ENCODE peak calls at places on chromosomes 6 and 20, in eight cellular contexts. One of them, this sample, is unnamed.
A peak's percentile ranks its signal among the peaks of the same experiment; 100 is the strongest.

GRCh38 chr6:162898011-162898410 is 170.2 kb downstream of the PACRG start:
- DNase-seq in ovary: no peak
- DNase-seq in GM10248: no peak
- DNase-seq in activated CD8-positive, alpha-beta T cell treated with anti-CD3 and anti-CD28 coated beads for 36 hours: no peak
- DNase-seq in CD4-positive, alpha-beta T cell: no peak
- DNase-seq in lower leg skin: no peak
- DNase-seq in cardiac muscle cell: no peak
- DNase-seq in Peyer's patch: no peak
- DNase-seq in this sample: no peak

GRCh38 chr6:169864148-169865030 is 113.0 kb downstream of the ERMARD start:
- DNase-seq in ovary: no peak
- DNase-seq in GM10248: no peak
- DNase-seq in activated CD8-positive, alpha-beta T cell treated with anti-CD3 and anti-CD28 coated beads for 36 hours: no peak
- DNase-seq in CD4-positive, alpha-beta T cell: no peak
- DNase-seq in lower leg skin: no peak
- DNase-seq in cardiac muscle cell: no peak
- DNase-seq in Peyer's patch: no peak
- DNase-seq in this sample: no peak

GRCh38 chr20:56736285-56736857 is 107.3 kb downstream of the TFAP2C start:
- DNase-seq in ovary: no peak
- DNase-seq in GM10248: no peak
- DNase-seq in activated CD8-positive, alpha-beta T cell treated with anti-CD3 and anti-CD28 coated beads for 36 hours: no peak
- DNase-seq in CD4-positive, alpha-beta T cell: no peak
- DNase-seq in lower leg skin: no peak
- DNase-seq in cardiac muscle cell: no peak
- DNase-seq in Peyer's patch: no peak
- DNase-seq in this sample: no peak

GRCh38 chr6:65627015-65627414 is 80.0 kb downstream of the EYS start:
- DNase-seq in ovary: no peak
- DNase-seq in GM10248: no peak
- DNase-seq in activated CD8-positive, alpha-beta T cell treated with anti-CD3 and anti-CD28 coated beads for 36 hours: no peak
- DNase-seq in CD4-positive, alpha-beta T cell: no peak
- DNase-seq in lower leg skin: no peak
- DNase-seq in cardiac muscle cell: no peak
- DNase-seq in Peyer's patch: no peak
- DNase-seq in this sample: no peak

GRCh38 chr20:48720256-48721020 is 107.4 kb downstream of the PREX1 start:
- DNase-seq in ovary: no peak
- DNase-seq in GM10248: no peak
- DNase-seq in activated CD8-positive, alpha-beta T cell treated with anti-CD3 and anti-CD28 coated beads for 36 hours: no peak
- DNase-seq in CD4-positive, alpha-beta T cell: no peak
- DNase-seq in lower leg skin: no peak
- DNase-seq in cardiac muscle cell: no peak
- DNase-seq in Peyer's patch: no peak
- DNase-seq in this sample: no peak

GRCh38 chr6:44422534-44422933 is 35.0 kb downstream of the CDC5L start:
- DNase-seq in ovary: no peak
- DNase-seq in GM10248: no peak
- DNase-seq in activated CD8-positive, alpha-beta T cell treated with anti-CD3 and anti-CD28 coated beads for 36 hours: no peak
- DNase-seq in CD4-positive, alpha-beta T cell: no peak
- DNase-seq in lower leg skin: no peak
- DNase-seq in cardiac muscle cell: no peak
- DNase-seq in Peyer's patch: no peak
- DNase-seq in this sample: no peak

GRCh38 chr6:159719287-159719686 is 8.0 kb upstream of the WTAP start:
- DNase-seq in ovary: no peak
- DNase-seq in GM10248: no peak
- DNase-seq in activated CD8-positive, alpha-beta T cell treated with anti-CD3 and anti-CD28 coated beads for 36 hours: no peak
- DNase-seq in CD4-positive, alpha-beta T cell: no peak
- DNase-seq in lower leg skin: no peak
- DNase-seq in cardiac muscle cell: no peak
- DNase-seq in Peyer's patch: no peak
- DNase-seq in this sample: no peak

GRCh38 chr6:170051229-170052172 is 239.4 kb downstream of the DLL1 start:
- DNase-seq in ovary: peak; percentile 7
- DNase-seq in GM10248: no peak
- DNase-seq in activated CD8-positive, alpha-beta T cell treated with anti-CD3 and anti-CD28 coated beads for 36 hours: no peak
- DNase-seq in CD4-positive, alpha-beta T cell: no peak
- DNase-seq in lower leg skin: no peak
- DNase-seq in cardiac muscle cell: no peak
- DNase-seq in Peyer's patch: no peak
- DNase-seq in this sample: no peak

GRCh38 chr6:35177586-35177985 is 36.2 kb upstream of the SCUBE3 start:
- DNase-seq in ovary: no peak
- DNase-seq in GM10248: no peak
- DNase-seq in activated CD8-positive, alpha-beta T cell treated with anti-CD3 and anti-CD28 coated beads for 36 hours: no peak
- DNase-seq in CD4-positive, alpha-beta T cell: no peak
- DNase-seq in lower leg skin: no peak
- DNase-seq in cardiac muscle cell: peak; percentile 43
- DNase-seq in Peyer's patch: no peak
- DNase-seq in this sample: no peak

GRCh38 chr20:10408427-10408826 is 25.6 kb downstream of the MKKS start:
- DNase-seq in ovary: no peak
- DNase-seq in GM10248: no peak
- DNase-seq in activated CD8-positive, alpha-beta T cell treated with anti-CD3 and anti-CD28 coated beads for 36 hours: no peak
- DNase-seq in CD4-positive, alpha-beta T cell: no peak
- DNase-seq in lower leg skin: no peak
- DNase-seq in cardiac muscle cell: no peak
- DNase-seq in Peyer's patch: no peak
- DNase-seq in this sample: no peak

GRCh38 chr20:10414982-10415650 is 18.9 kb downstream of the MKKS start:
- DNase-seq in ovary: no peak
- DNase-seq in GM10248: no peak
- DNase-seq in activated CD8-positive, alpha-beta T cell treated with anti-CD3 and anti-CD28 coated beads for 36 hours: no peak
- DNase-seq in CD4-positive, alpha-beta T cell: no peak
- DNase-seq in lower leg skin: no peak
- DNase-seq in cardiac muscle cell: peak; percentile 41
- DNase-seq in Peyer's patch: no peak
- DNase-seq in this sample: no peak

GRCh38 chr20:10411673-10412072 is 22.3 kb downstream of the MKKS start:
- DNase-seq in ovary: no peak
- DNase-seq in GM10248: no peak
- DNase-seq in activated CD8-positive, alpha-beta T cell treated with anti-CD3 and anti-CD28 coated beads for 36 hours: no peak
- DNase-seq in CD4-positive, alpha-beta T cell: no peak
- DNase-seq in lower leg skin: no peak
- DNase-seq in cardiac muscle cell: no peak
- DNase-seq in Peyer's patch: no peak
- DNase-seq in this sample: no peak

DNA sequence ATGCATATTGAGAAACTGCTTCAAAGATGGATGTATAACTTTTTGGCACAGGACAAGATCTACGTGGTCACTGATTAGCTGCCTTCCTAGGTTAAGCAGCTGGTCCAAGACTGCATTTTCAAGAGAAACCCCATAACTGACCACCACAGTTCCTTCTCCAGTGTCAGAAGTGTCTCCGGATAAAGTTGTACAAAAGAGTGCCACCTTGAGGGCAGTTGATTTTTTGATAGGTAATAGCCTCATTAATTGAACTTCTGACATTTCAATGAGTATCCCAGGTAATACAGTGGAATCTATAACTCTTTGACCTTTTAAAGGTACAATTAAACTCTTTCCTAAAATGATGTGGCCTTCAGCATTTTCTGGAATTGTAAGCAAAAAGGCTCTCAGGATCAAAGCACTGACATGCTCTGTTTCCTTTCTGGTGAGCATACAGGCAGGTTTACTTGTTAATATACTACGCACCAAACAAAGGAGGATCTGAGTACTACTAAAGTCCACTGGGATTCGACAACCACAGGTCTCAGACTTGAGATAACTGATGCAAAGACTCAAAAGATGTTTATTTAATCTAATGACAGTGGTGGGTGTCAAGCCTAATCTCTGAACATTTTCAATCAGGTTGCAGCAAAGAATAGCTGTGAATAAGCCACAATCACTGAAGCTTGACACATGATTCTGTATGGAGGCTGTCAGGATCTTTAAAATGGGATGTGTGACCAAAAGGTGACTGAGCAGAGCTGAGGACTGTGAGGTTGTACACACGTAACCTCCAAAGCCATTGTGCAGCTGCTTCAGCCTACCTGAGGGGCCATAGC is 21.2 kb downstream of the MKKS start:
- DNase-seq in ovary: no peak
- DNase-seq in GM10248: no peak
- DNase-seq in activated CD8-positive, alpha-beta T cell treated with anti-CD3 and anti-CD28 coated beads for 36 hours: no peak
- DNase-seq in CD4-positive, alpha-beta T cell: no peak
- DNase-seq in lower leg skin: no peak
- DNase-seq in cardiac muscle cell: peak; percentile 44
- DNase-seq in Peyer's patch: no peak
- DNase-seq in this sample: no peak
- TF ChIP-seq CTCF in ovary: no peak
- TF ChIP-seq CTCF in GM10248: no peak
- TF ChIP-seq CTCF in activated CD8-positive, alpha-beta T cell treated with anti-CD3 and anti-CD28 coated beads for 36 hours: peak; percentile 23
- TF ChIP-seq CTCF in CD4-positive, alpha-beta T cell: no peak
- TF ChIP-seq CTCF in lower leg skin: no peak
- TF ChIP-seq CTCF in cardiac muscle cell: peak; percentile 22
- TF ChIP-seq CTCF in Peyer's patch: no peak
- TF ChIP-seq CTCF in this sample: peak; percentile 14

GRCh38 chr6:121237859-121238258 is 96.4 kb downstream of the TBC1D32 start:
- DNase-seq in ovary: no peak
- DNase-seq in GM10248: no peak
- DNase-seq in activated CD8-positive, alpha-beta T cell treated with anti-CD3 and anti-CD28 coated beads for 36 hours: no peak
- DNase-seq in CD4-positive, alpha-beta T cell: no peak
- DNase-seq in lower leg skin: no peak
- DNase-seq in cardiac muscle cell: no peak
- DNase-seq in Peyer's patch: no peak
- DNase-seq in this sample: no peak

GRCh38 chr6:121242386-121242785 is 91.9 kb downstream of the TBC1D32 start:
- DNase-seq in ovary: no peak
- DNase-seq in GM10248: no peak
- DNase-seq in activated CD8-positive, alpha-beta T cell treated with anti-CD3 and anti-CD28 coated beads for 36 hours: no peak
- DNase-seq in CD4-positive, alpha-beta T cell: no peak
- DNase-seq in lower leg skin: no peak
- DNase-seq in cardiac muscle cell: no peak
- DNase-seq in Peyer's patch: no peak
- DNase-seq in this sample: no peak

GRCh38 chr6:121235386-121235785 is 98.9 kb downstream of the TBC1D32 start:
- DNase-seq in ovary: no peak
- DNase-seq in GM10248: no peak
- DNase-seq in activated CD8-positive, alpha-beta T cell treated with anti-CD3 and anti-CD28 coated beads for 36 hours: no peak
- DNase-seq in CD4-positive, alpha-beta T cell: no peak
- DNase-seq in lower leg skin: no peak
- DNase-seq in cardiac muscle cell: no peak
- DNase-seq in Peyer's patch: no peak
- DNase-seq in this sample: no peak

DNA sequence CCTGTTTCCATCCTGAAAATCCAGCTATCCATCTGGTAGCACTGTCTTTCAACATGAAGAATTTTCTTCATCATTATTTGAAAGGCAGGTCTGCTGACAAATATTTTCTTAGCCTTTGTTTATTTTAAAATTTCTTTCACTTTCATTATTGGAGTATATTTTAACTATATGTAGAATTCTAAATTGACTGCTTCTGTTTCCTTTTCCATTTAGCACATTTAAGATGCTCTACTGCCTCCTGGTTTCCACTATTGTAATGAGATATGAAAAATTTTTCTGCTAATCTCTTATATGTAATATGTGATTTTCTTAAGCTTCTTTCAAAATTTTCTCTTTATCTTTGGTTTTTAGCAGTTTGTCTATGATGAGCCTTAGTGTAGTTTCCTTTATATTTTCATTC is 97.3 kb downstream of the TBC1D32 start:
- DNase-seq in ovary: no peak
- DNase-seq in GM10248: no peak
- DNase-seq in activated CD8-positive, alpha-beta T cell treated with anti-CD3 and anti-CD28 coated beads for 36 hours: no peak
- DNase-seq in CD4-positive, alpha-beta T cell: no peak
- DNase-seq in lower leg skin: no peak
- DNase-seq in cardiac muscle cell: no peak
- DNase-seq in Peyer's patch: no peak
- DNase-seq in this sample: no peak
- TF ChIP-seq CTCF in ovary: no peak
- TF ChIP-seq CTCF in GM10248: no peak
- TF ChIP-seq CTCF in activated CD8-positive, alpha-beta T cell treated with anti-CD3 and anti-CD28 coated beads for 36 hours: no peak
- TF ChIP-seq CTCF in CD4-positive, alpha-beta T cell: no peak
- TF ChIP-seq CTCF in lower leg skin: no peak
- TF ChIP-seq CTCF in cardiac muscle cell: no peak
- TF ChIP-seq CTCF in Peyer's patch: no peak
- TF ChIP-seq CTCF in this sample: no peak

GRCh38 chr6:7939186-7939863 is 28.7 kb upstream of the TXNDC5 start:
- DNase-seq in ovary: no peak
- DNase-seq in GM10248: no peak
- DNase-seq in activated CD8-positive, alpha-beta T cell treated with anti-CD3 and anti-CD28 coated beads for 36 hours: no peak
- DNase-seq in CD4-positive, alpha-beta T cell: no peak
- DNase-seq in lower leg skin: no peak
- DNase-seq in cardiac muscle cell: peak; percentile 30
- DNase-seq in Peyer's patch: no peak
- DNase-seq in this sample: no peak

GRCh38 chr6:7938562-7939185 is 28.1 kb upstream of the TXNDC5 start:
- DNase-seq in ovary: no peak
- DNase-seq in GM10248: no peak
- DNase-seq in activated CD8-positive, alpha-beta T cell treated with anti-CD3 and anti-CD28 coated beads for 36 hours: no peak
- DNase-seq in CD4-positive, alpha-beta T cell: no peak
- DNase-seq in lower leg skin: no peak
- DNase-seq in cardiac muscle cell: no peak
- DNase-seq in Peyer's patch: no peak
- DNase-seq in this sample: no peak

DNA sequence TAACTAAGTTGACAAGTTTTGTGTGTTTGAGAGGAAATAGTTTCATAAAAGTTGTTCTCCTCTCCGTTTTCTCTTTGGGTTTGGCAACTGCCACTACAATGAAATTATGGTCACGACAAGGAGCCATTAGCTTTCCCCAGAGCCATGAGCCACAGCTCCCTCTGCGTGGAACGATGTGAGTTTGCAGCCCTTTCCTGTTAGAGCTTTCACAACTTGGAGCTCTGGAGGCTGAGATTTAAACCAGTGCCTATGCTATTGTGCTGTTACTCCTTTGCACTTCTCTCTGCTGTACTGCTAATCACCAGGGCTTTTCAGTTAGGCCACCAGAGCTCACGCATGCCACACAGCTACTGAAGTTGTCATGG is 29.3 kb upstream of the TXNDC5 start:
- DNase-seq in ovary: no peak
- DNase-seq in GM10248: no peak
- DNase-seq in activated CD8-positive, alpha-beta T cell treated with anti-CD3 and anti-CD28 coated beads for 36 hours: no peak
- DNase-seq in CD4-positive, alpha-beta T cell: no peak
- DNase-seq in lower leg skin: no peak
- DNase-seq in cardiac muscle cell: peak; percentile 37
- DNase-seq in Peyer's patch: no peak
- DNase-seq in this sample: no peak
- TF ChIP-seq CTCF in ovary: no peak
- TF ChIP-seq CTCF in GM10248: no peak
- TF ChIP-seq CTCF in activated CD8-positive, alpha-beta T cell treated with anti-CD3 and anti-CD28 coated beads for 36 hours: no peak
- TF ChIP-seq CTCF in CD4-positive, alpha-beta T cell: no peak
- TF ChIP-seq CTCF in lower leg skin: no peak
- TF ChIP-seq CTCF in cardiac muscle cell: peak; percentile 21
- TF ChIP-seq CTCF in Peyer's patch: no peak
- TF ChIP-seq CTCF in this sample: no peak

GRCh38 chr6:3151705-3152104 is 5.6 kb downstream of the TUBB2A start:
- DNase-seq in ovary: no peak
- DNase-seq in GM10248: no peak
- DNase-seq in activated CD8-positive, alpha-beta T cell treated with anti-CD3 and anti-CD28 coated beads for 36 hours: no peak
- DNase-seq in CD4-positive, alpha-beta T cell: no peak
- DNase-seq in lower leg skin: no peak
- DNase-seq in cardiac muscle cell: no peak
- DNase-seq in Peyer's patch: no peak
- DNase-seq in this sample: peak; percentile 48

GRCh38 chr6:3152689-3153088 is 4.7 kb downstream of the TUBB2A start:
- DNase-seq in ovary: no peak
- DNase-seq in GM10248: no peak
- DNase-seq in activated CD8-positive, alpha-beta T cell treated with anti-CD3 and anti-CD28 coated beads for 36 hours: no peak
- DNase-seq in CD4-positive, alpha-beta T cell: no peak
- DNase-seq in lower leg skin: no peak
- DNase-seq in cardiac muscle cell: no peak
- DNase-seq in Peyer's patch: no peak
- DNase-seq in this sample: no peak

GRCh38 chr6:3144571-3144970 is 12.8 kb downstream of the TUBB2A start:
- DNase-seq in ovary: no peak
- DNase-seq in GM10248: no peak
- DNase-seq in activated CD8-positive, alpha-beta T cell treated with anti-CD3 and anti-CD28 coated beads for 36 hours: no peak
- DNase-seq in CD4-positive, alpha-beta T cell: no peak
- DNase-seq in lower leg skin: no peak
- DNase-seq in cardiac muscle cell: no peak
- DNase-seq in Peyer's patch: no peak
- DNase-seq in this sample: no peak

GRCh38 chr6:3147914-3148757 is 9.2 kb downstream of the TUBB2A start:
- DNase-seq in ovary: no peak
- DNase-seq in GM10248: no peak
- DNase-seq in activated CD8-positive, alpha-beta T cell treated with anti-CD3 and anti-CD28 coated beads for 36 hours: no peak
- DNase-seq in CD4-positive, alpha-beta T cell: no peak
- DNase-seq in lower leg skin: no peak
- DNase-seq in cardiac muscle cell: no peak
- DNase-seq in Peyer's patch: no peak
- DNase-seq in this sample: no peak
- TF ChIP-seq CTCF in ovary: no peak
- TF ChIP-seq CTCF in GM10248: no peak
- TF ChIP-seq CTCF in activated CD8-positive, alpha-beta T cell treated with anti-CD3 and anti-CD28 coated beads for 36 hours: no peak
- TF ChIP-seq CTCF in CD4-positive, alpha-beta T cell: no peak
- TF ChIP-seq CTCF in lower leg skin: no peak
- TF ChIP-seq CTCF in cardiac muscle cell: no peak
- TF ChIP-seq CTCF in Peyer's patch: no peak
- TF ChIP-seq CTCF in this sample: peak; percentile 50

This sample was measured in WERI-Rb-1.